ENCODE peak calls at places on chromosome 9, in four cellular contexts. C, T, E and A are unnamed samples.

GRCh38 chr9:86487222-86487841 is 133.1 kb upstream of the TUT7 start:
- DNase-seq in C (no peak), T (peak), E (peak), A (peak)

GRCh38 chr9:133509179-133510083 is 15.3 kb downstream of the MYMK start:
- DNase-seq in C (no peak), T (no peak), E (no peak), A (no peak)

GRCh38 chr9:38768351-38768761 is 48.4 kb upstream of the FAM240B start:
- DNase-seq in T (no peak), C (no peak), E (no peak), A (no peak)

GRCh38 chr9:6563036-6563435 is 82.5 kb downstream of the GLDC start:
- DNase-seq in C (no peak), T (peak), E (no peak), A (no peak)

GRCh38 chr9:130482463-130482862 is 37.7 kb downstream of the ASS1 start:
- DNase-seq in E (peak), C (no peak), T (no peak), A (no peak)

GRCh38 chr9:121249563-121249962 is 18.4 kb upstream of the GSN start:
- DNase-seq in C (no peak), E (no peak), T (no peak), A (no peak)

GRCh38 chr9:110156902-110157301 is 51.1 kb downstream of the C9orf152 start:
- DNase-seq in C (no peak), T (peak), E (peak), A (peak)

GRCh38 chr9:89225587-89225986 is 47.0 kb upstream of the SHC3 start:
- DNase-seq in E (peak), T (peak), C (no peak), A (no peak)

GRCh38 chr9:79477241-79477830 is 94.4 kb upstream of the TLE4 start:
- DNase-seq in T (no peak), E (peak), C (no peak), A (no peak)

GRCh38 chr9:136992819-136993369 is 672 bp downstream of the PAXX start:
- DNase-seq in T (no peak), C (no peak), E (no peak), A (no peak)

GRCh38 chr9:37752646-37753488 is 738 bp upstream of the TRMT10B start:
- DNase-seq in C (no peak), E (no peak), T (no peak), A (no peak)

GRCh38 chr9:32398207-32398606 is 13.8 kb downstream of the ACO1 start:
- DNase-seq in E (peak), T (no peak), C (no peak), A (no peak)

GRCh38 chr9:90326219-90326618 is 316.4 kb downstream of the DIRAS2 start:
- DNase-seq in E (peak), T (peak), C (no peak), A (no peak)

GRCh38 chr9:31790720-31791119 is 593.7 kb upstream of the ACO1 start:
- DNase-seq in C (no peak), E (no peak), T (no peak), A (no peak)

GRCh38 chr9:110065527-110065926 is 142.4 kb downstream of the C9orf152 start:
- DNase-seq in C (no peak), T (peak), E (peak), A (peak)

GRCh38 chr9:75488082-75488713 is 399.9 kb downstream of the OSTF1 start:
- DNase-seq in E (no peak), T (no peak), C (peak), A (no peak)

GRCh38 chr9:34413229-34413852 is 36.6 kb upstream of the MYORG start:
- DNase-seq in C (no peak), T (peak), E (peak), A (no peak)

GRCh38 chr9:96150324-96151023 is 151.5 kb downstream of the HSD17B3 start:
- DNase-seq in E (no peak), T (no peak), C (no peak), A (peak)

GRCh38 chr9:92483896-92484545 is 1.7 kb upstream of the ASPN start:
- DNase-seq in C (no peak), T (peak), E (peak), A (no peak)

GRCh38 chr9:91902465-91903125 is 47.4 kb downstream of the ROR2 start:
- DNase-seq in E (peak), T (no peak), C (no peak), A (no peak)

GRCh38 chr9:121328476-121328875 is 41.6 kb downstream of the STOM start:
- DNase-seq in T (no peak), C (no peak), E (no peak), A (no peak)

GRCh38 chr9:73743826-73744225 is 592.2 kb downstream of the ANXA1 start:
- DNase-seq in C (no peak), T (no peak), E (peak), A (no peak)

GRCh38 chr9:130235558-130236435 is 29.8 kb upstream of the HMCN2 start:
- DNase-seq in T (peak), C (peak), E (peak), A (no peak)

GRCh38 chr9:114138537-114138936 is 16.8 kb upstream of the COL27A1 start:
- DNase-seq in T (no peak), C (no peak), E (no peak), A (no peak)

GRCh38 chr9:121893787-121894186 is 199.3 kb downstream of the TTLL11 start:
- DNase-seq in E (no peak), C (no peak), T (no peak), A (no peak)

GRCh38 chr9:17531642-17532254 is 47.1 kb upstream of the SH3GL2 start:
- DNase-seq in E (peak), T (peak), C (no peak), A (peak)

GRCh38 chr9:2729003-2729402 is 11.7 kb downstream of the KCNV2 start:
- DNase-seq in E (peak), T (peak), C (no peak), A (no peak)

GRCh38 chr9:72203205-72203803 is 54.1 kb downstream of the GDA start:
- DNase-seq in T (peak), C (no peak), E (peak), A (no peak)
- TF ChIP-seq CTCF in T (peak), C (peak), E (peak), A (peak)

DNA sequence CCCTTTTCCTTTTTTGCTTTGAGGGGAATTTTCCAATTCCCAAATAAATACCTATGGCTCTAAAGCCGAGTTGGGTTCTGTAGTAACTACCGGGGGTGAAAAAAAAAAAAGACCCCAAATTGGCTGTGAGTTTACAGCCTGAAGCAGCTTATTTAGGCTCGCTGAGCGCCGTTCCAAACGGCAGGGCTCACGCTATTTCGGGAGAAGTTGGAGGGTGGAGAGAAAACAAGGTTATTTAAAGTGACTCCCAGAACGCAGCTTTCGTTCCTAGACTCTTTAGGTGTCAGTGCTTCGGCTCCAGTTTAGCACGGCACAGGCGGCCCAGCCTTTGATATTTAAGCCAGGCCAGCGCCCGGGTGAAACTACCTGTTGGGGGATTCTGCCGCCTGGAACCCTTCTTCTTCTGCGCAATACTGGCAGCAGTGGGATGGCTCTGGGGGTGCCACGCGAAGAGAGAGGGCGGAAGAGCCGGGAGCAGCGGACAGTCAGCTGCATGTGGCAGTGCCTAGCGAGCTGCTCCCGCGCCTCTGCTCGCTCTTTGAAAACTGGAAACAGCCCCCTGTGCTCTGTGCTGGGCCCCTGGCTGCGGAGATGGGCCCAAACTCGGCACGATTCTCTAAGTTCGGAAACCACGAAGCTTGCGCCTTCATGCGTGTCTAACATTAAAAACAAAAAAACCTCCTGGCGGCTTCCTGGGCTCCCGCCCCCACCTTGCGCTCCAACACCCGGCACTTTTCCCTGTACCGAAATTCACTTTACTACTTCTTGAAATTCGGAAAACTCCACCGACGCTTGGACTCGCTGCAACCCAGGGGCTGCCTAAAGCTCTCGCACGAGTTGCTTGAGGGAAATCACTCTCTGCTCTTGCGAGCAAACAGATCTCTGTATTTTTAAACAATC is 34.5 kb upstream of the NFIB start:
- DNase-seq in T (peak), C (no peak), E (peak), A (no peak)
- H3K4me3 ChIP-seq in T (peak), C (peak), E (peak), A (no peak)

DNA sequence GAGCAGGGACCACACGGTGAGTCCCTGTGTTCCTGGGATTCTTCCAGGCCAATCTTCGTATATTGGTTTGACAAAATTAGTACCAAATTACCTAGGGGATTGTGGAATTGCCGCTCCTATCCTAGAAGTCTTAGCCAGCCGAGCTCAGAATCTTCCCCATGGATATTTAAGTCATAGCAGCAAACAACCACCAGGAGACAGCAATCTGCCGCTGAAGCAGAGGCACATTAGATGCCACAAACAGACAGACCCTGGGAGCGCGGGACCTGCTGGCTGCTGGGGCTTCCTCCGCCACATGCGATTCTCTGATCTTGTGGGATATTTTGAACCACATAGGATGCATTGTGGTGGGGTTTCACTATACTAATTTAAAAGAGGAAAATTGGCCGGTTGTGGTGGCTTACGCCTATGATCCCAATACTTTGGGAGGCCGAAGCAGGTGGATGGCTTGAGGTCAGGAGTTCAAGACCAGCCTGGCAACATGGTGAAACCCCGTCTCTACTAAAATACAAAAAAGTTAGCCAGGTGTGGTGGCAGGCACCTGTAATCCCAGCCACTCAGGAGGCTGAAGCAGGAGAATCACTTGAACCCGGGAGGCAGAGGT is 31.7 kb upstream of the ZBTB43 start:
- DNase-seq in T (peak), C (no peak), E (peak), A (no peak)
- TF ChIP-seq CTCF in T (peak), C (no peak), E (peak), A (peak)

DNA sequence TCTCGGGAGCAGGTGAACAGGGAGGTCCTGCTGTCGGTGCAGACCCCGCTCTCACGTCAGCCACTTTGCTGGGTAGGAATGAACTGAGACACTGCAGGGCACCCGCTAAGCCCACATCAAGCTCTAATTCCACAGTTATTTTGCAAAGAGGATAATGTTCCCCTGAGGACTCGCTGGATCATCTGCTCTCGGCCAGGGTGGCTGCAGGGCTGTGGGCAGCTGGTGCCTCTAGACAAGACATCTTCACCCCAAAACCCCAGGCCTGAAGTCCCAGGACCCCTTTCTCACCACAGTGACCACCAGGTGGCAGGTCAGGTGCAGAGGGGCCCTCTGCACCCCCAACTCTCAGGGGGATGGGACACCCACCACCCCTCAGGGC is 135.1 kb upstream of the PPP1R26 start:
- DNase-seq in E (no peak), C (no peak), T (no peak), A (no peak)
- H3K4me3 ChIP-seq in E (no peak), C (no peak), T (no peak), A (no peak)

GRCh38 chr9:116166713-116167112 is 13.1 kb downstream of the PAPPA start:
- DNase-seq in T (no peak), E (no peak), C (no peak), A (no peak)

GRCh38 chr9:116160676-116161571 is 7.3 kb downstream of the PAPPA start:
- DNase-seq in T (no peak), E (peak), C (no peak), A (no peak)

GRCh38 chr9:116162241-116162781 is 8.7 kb downstream of the PAPPA start:
- DNase-seq in E (no peak), T (no peak), C (no peak), A (no peak)

GRCh38 chr9:116165912-116166311 is 12.3 kb downstream of the PAPPA start:
- DNase-seq in C (no peak), E (peak), T (peak), A (no peak)

DNA sequence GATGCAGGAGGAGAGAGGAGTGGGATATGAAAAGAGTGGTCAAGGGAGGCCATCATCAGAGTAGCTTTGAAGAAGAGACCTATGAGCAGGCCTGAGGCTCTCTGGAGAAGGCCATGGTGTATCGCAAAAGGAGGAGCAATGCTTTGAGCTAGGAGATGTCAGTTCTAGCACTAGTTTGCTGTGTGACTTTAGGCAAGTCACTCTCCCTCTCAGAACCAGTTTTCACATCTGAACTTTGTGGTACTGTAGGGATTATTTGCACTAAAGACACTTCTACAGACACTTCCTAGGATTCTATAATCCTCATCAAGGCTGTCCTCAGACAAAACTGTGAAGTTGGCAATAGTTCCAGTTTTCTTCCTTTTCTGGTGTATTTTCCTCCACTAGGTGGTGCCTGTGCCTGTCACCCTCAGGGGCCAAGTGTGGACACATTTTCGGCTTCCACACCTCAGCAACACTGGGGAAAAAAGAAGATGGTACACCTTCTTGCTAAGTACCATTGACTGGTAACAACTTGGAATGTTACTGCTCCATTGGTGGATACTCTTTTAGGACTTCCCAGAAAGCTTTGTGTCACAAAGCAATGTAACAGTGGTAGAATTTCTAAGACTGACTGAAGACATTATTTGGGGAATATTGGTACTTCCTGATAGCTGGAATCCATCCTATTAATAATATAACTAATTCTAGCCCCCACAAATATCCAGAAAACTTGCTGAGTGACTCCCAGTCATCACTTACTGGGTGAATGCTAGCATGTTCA is 9.9 kb downstream of the PAPPA start:
- DNase-seq in T (no peak), E (no peak), C (no peak), A (no peak)
- TF ChIP-seq CTCF in T (peak), E (peak), C (peak), A (peak)